ENCODE peak calls at places on chromosomes 7 and 10, in five cellular contexts. V is heart right ventricle, A is GM23338, H is GM23248, Y is mesenchymal stem cell. G is an unnamed sample.

GRCh38 chr10:120457431-120458172 is 575 bp downstream of the PLPP4 start:
- DNase-seq in H (peak; percentile 48), V (no peak), Y (no peak), A (peak; percentile 41), G (no peak)

GRCh38 chr7:155236386-155236785 is 61.3 kb upstream of the INSIG1 start:
- DNase-seq in Y (no peak), H (no peak), A (no peak), V (no peak), G (no peak)

GRCh38 chr10:133060881-133061280 is 26.8 kb upstream of the ADGRA1 start:
- DNase-seq in V (no peak), A (no peak), Y (no peak), H (no peak), G (no peak)

GRCh38 chr10:73864229-73864628 is 10.1 kb downstream of the CAMK2G start:
- DNase-seq in V (no peak), A (no peak), Y (no peak), H (no peak), G (no peak)

GRCh38 chr7:137934941-137935848 is 66.7 kb downstream of the CREB3L2 start:
- DNase-seq in H (no peak), Y (no peak), A (no peak), V (no peak), G (no peak)

GRCh38 chr10:68517188-68517587 is 10.1 kb downstream of the SLC25A16 start:
- DNase-seq in Y (no peak), V (no peak), A (no peak), H (peak; percentile 15), G (no peak)

GRCh38 chr10:121405549-121405948 is 192.7 kb downstream of the FGFR2 start:
- DNase-seq in H (no peak), A (no peak), Y (no peak), V (no peak), G (no peak)

GRCh38 chr7:159113056-159113455 is 31.6 kb downstream of the VIPR2 start:
- DNase-seq in A (no peak), V (no peak), Y (no peak), H (no peak), G (no peak)

GRCh38 chr10:124436191-124436638 is 13.6 kb downstream of the NKX1-2 start:
- DNase-seq in A (no peak), V (no peak), Y (peak; percentile 19), H (no peak), G (no peak)

GRCh38 chr7:151168787-151169162 is 1.3 kb upstream of the GBX1 start:
- DNase-seq in A (no peak), V (no peak), Y (no peak), H (no peak), G (no peak)

GRCh38 chr7:127717502-127718125 is 65.6 kb downstream of the SND1 start:
- DNase-seq in V (no peak), A (no peak), H (peak; percentile 34), Y (no peak), G (no peak)

GRCh38 chr7:12570529-12571461 is at the start of gene SCIN:
- DNase-seq in V (peak; percentile 19), A (peak; percentile 65), H (peak; percentile 71), Y (peak; percentile 52), G (peak; percentile 36)

GRCh38 chr10:3468919-3469638 is 296.5 kb upstream of the PITRM1 start:
- DNase-seq in H (peak; percentile 96), V (peak; percentile 51), A (no peak), Y (peak; percentile 95), G (no peak)

GRCh38 chr7:152395115-152395514 is 40.7 kb downstream of the KMT2C start:
- DNase-seq in Y (peak; percentile 49), A (no peak), H (no peak), V (no peak), G (no peak)

GRCh38 chr10:119806334-119807130 is 66.1 kb downstream of the MCMBP start:
- DNase-seq in H (no peak), Y (no peak), V (no peak), A (peak; percentile 22), G (no peak)

GRCh38 chr7:14432936-14433335 is 443.5 kb upstream of the ETV1 start:
- DNase-seq in V (no peak), Y (no peak), H (no peak), A (no peak), G (no peak)
- H3K4me1 ChIP-seq in V (no peaks in the 10 kb centered on the region), Y (no peaks in the 10 kb centered on the region), H (no peaks in the 10 kb centered on the region), A (no peaks in the 10 kb centered on the region), G (peaks cover 3% of the 10 kb centered on the region)

GRCh38 chr7:37925620-37926019 is 5.2 kb downstream of the EPDR1 start:
- DNase-seq in A (no peak), H (no peak), Y (no peak), V (no peak), G (no peak)

GRCh38 chr7:37921876-37922275 is 1.4 kb downstream of the EPDR1 start:
- DNase-seq in Y (no peak), H (no peak), V (no peak), A (no peak), G (no peak)

GRCh38 chr7:37923996-37924395 is 3.6 kb downstream of the EPDR1 start:
- DNase-seq in H (no peak), A (no peak), Y (no peak), V (no peak), G (no peak)

GRCh38 chr7:37921340-37921805 is 933 bp downstream of the EPDR1 start:
- DNase-seq in Y (peak; percentile 12), V (no peak), H (peak; percentile 13), A (peak; percentile 65), G (peak; percentile 37)

DNA sequence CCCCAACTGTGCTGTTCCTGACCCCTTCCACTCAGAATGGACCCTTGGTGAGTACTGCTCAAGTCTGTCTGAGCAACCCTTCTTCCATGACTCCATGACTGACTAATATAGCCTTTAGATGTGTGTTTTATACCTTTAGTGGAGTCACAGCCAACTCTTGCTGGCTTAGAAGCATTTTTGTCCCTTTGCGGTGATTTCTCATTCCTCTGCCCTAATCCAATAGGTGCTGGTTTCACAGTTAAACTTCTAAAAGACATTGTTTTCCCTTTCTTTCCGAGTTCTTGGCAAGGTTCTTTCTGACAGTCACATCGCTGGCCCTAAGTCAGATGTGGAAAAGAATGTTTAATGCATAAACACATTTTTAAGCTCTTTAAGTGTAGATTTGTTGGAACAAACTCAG is 4.0 kb downstream of the EPDR1 start:
- DNase-seq in Y (no peak), V (no peak), H (no peak), A (no peak), G (no peak)
- H3K4me1 ChIP-seq in Y (peaks cover 1% of the 10 kb centered on the region), V (peaks cover 6% of the 10 kb centered on the region), H (no peaks in the 10 kb centered on the region), A (peaks cover 6% of the 10 kb centered on the region), G (no peaks in the 10 kb centered on the region)

DNA sequence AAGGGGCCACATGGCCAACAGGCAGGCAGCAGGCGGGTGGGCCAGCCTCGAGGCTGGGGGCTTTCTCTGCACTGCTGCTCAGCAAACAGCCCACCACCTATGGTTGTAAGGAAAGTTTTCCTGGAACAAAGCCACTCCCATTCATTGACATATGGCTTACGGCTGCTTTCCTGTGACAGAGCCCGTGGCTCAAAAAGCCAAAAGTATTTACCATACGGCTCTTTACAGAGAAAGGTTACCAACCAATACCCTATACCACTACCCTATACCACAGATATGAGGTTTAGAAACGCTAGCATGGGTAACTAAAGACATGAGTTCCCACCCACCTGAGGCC is 152.7 kb downstream of the MAD1L1 start:
- DNase-seq in V (no peak), Y (no peak), H (no peak), A (no peak), G (no peak)
- H3K4me1 ChIP-seq in V (no peaks in the 10 kb centered on the region), Y (peaks cover 9% of the 10 kb centered on the region), H (peaks cover 12% of the 10 kb centered on the region), A (no peaks in the 10 kb centered on the region), G (peaks cover 46% of the 10 kb centered on the region)

GRCh38 chr7:83850941-83851340 is 202.0 kb upstream of the SEMA3E start:
- DNase-seq in H (no peak), Y (no peak), A (no peak), V (no peak), G (no peak)

GRCh38 chr7:83852136-83852535 is 203.2 kb upstream of the SEMA3E start:
- DNase-seq in V (no peak), Y (no peak), H (no peak), A (no peak), G (no peak)

GRCh38 chr7:83850037-83850619 is 201.2 kb upstream of the SEMA3E start:
- DNase-seq in H (peak; percentile 44), A (no peak), V (no peak), Y (peak; percentile 8), G (no peak)

GRCh38 chr7:83851551-83851950 is 202.6 kb upstream of the SEMA3E start:
- DNase-seq in H (no peak), V (no peak), Y (peak; percentile 4), A (no peak), G (no peak)

DNA sequence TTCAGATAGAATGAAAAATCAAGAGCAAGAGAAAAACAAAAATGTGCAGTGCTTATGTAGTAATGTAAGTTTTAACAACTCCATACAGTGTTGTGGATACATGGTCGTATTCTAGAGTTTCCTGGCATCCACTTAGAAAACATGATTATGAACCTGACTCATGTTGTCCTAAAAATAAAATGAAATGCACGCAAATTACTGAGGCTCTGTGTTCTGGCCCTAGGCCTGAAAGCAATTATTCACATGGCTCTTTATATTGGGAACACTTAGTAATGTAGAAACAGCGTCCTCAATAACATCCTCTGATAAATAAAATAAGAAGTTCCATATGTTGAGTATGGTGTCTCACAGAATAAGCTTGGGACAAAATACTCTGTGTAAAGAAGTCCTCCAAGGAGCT is 200.2 kb upstream of the SEMA3E start:
- DNase-seq in V (no peak), Y (no peak), A (no peak), H (peak; percentile 83), G (no peak)
- H3K4me1 ChIP-seq in V (no peaks in the 10 kb centered on the region), Y (no peaks in the 10 kb centered on the region), A (no peaks in the 10 kb centered on the region), H (peaks cover 12% of the 10 kb centered on the region), G (peaks cover 12% of the 10 kb centered on the region)

DNA sequence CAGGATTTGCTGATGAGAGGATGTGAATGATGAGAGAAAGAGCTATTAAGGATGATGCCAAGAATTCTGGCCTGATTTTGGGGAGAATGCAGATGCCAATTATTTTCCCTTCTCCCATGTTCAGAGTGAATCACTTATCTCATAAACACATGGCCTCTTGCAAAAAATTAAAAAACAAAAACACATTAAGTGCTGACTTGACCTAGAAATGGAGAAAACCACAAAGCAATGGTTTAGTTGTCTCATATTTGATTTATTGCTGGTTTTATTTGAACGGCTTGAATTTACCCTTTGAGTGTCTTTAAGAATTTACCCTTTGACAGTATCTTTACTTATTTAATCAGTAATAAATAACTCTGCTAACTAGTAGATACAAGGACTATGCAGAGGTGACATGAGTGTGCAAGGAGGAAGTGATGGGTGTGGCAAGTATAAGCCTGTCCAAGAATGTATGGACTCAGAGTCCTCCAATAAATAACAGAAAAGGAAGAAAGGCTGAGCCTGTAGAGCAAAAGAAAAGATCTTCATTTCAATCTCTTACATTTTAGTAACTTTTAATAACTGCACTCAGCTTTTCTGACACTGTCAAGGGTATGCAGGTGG is 68.2 kb upstream of the GSDME start:
- DNase-seq in Y (peak; percentile 24), A (no peak), H (peak; percentile 25), V (no peak), G (no peak)
- H3K4me1 ChIP-seq in Y (peaks cover 15% of the 10 kb centered on the region), A (no peaks in the 10 kb centered on the region), H (peaks cover 70% of the 10 kb centered on the region), V (peaks cover 7% of the 10 kb centered on the region), G (peaks cover 11% of the 10 kb centered on the region)

DNA sequence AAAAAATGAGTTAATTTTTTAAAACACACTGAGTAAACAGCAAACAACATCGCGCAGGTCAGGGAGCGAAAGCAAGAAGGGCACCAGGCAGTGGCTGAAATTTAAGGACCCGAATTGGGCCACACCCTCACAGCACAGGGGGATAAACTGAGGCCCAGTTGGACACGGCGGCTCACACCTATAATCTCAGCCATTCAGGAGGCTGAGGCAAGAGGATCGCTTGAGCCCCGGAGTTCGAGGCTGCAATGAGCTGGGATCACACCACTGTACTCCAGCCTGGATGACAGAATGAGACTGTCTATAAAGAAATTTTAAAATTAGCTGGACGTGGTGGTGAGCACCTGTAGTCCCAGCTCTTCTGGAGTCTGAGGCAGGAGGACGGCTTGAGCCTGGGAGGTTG is 69.6 kb downstream of the PDGFA start:
- DNase-seq in Y (no peak), A (no peak), V (no peak), H (no peak), G (no peak)
- H3K4me1 ChIP-seq in Y (peaks cover 30% of the 10 kb centered on the region), A (peaks cover 15% of the 10 kb centered on the region), V (peaks cover 10% of the 10 kb centered on the region), H (no peaks in the 10 kb centered on the region), G (no peaks in the 10 kb centered on the region)

G was measured in BE2C.